ENCODE peak calls at places on chromosomes 3 and 15, in ten cellular contexts. D is ACHN; J is activated T-cell treated with anti-CD3 and anti-CD28 coated beads, Interleukin-2, amount 50 U/mL, for 72 hours; Q is breast epithelium; X is cerebellum; P is prostate gland; S is non-pigmented ciliary epithelial cell; W is stimulated activated CD8-positive, alpha-beta memory T cell treated with anti-CD3 and anti-CD28 coated beads, Interleukin-12 subunit alpha, Interleukin-12 subunit beta, amount 100 ng/mL, for 4 hours; O is stimulated activated CD4-positive, alpha-beta T cell treated with anti-CD3 and anti-CD28 coated beads, Interleukin-1b, Interleukin-23, amount 100 ng/mL, for 1 hour; R is left cardiac atrium. E is an unnamed sample.

GRCh38 chr3:168398371-168399030 is 302.8 kb upstream of the GOLIM4 start:
- DNase-seq in J (no peak), S (peak), X (no peak), R (no peak), O (no peak), Q (no peak), W (no peak), P (no peak), D (no peak), E (no peak)

GRCh38 chr15:90557651-90558084 is 27.9 kb downstream of the CRTC3 start:
- DNase-seq in R (peak), O (no peak), J (no peak), D (no peak), X (peak), P (peak), W (no peak), S (no peak), Q (peak), E (no peak)

GRCh38 chr3:25460751-25461150 is 32.7 kb downstream of the RARB start:
- DNase-seq in R (no peak), W (no peak), D (no peak), X (no peak), O (no peak), P (no peak), Q (no peak), J (peak), S (no peak), E (peak)

GRCh38 chr3:102926618-102927017 is 491.8 kb downstream of the ZPLD1 start:
- DNase-seq in W (no peak), R (no peak), O (no peak), S (no peak), X (no peak), D (no peak), Q (no peak), J (no peak), P (no peak), E (no peak)

GRCh38 chr3:177483182-177483967 is 286.1 kb upstream of the TBL1XR1 start:
- DNase-seq in X (no peak), D (peak), S (no peak), O (no peak), W (no peak), J (no peak), R (no peak), Q (no peak), P (no peak), E (peak)

GRCh38 chr3:180871901-180872300 is 40.6 kb upstream of the FXR1 start:
- DNase-seq in O (no peak), R (no peak), S (no peak), X (no peak), J (no peak), W (no peak), Q (no peak), P (no peak), D (no peak), E (peak)

GRCh38 chr3:79167651-79168416 is 600.0 kb downstream of the ROBO1 start:
- DNase-seq in R (no peak), W (no peak), S (peak), D (peak), P (peak), J (no peak), O (no peak), X (no peak), Q (no peak), E (no peak)

GRCh38 chr3:123535580-123535979 is 49.3 kb downstream of the HACD2 start:
- DNase-seq in O (no peak), P (no peak), J (no peak), Q (no peak), R (no peak), S (no peak), D (peak), X (no peak), W (no peak), E (no peak)

GRCh38 chr3:12797892-12798558 is 1.5 kb downstream of the CAND2 start:
- DNase-seq in X (no peak), Q (no peak), D (no peak), S (no peak), W (no peak), O (no peak), R (no peak), P (no peak), J (no peak), E (no peak)

GRCh38 chr15:38625886-38626285 is 61.3 kb upstream of the RASGRP1 start:
- DNase-seq in P (no peak), X (no peak), R (no peak), S (no peak), D (no peak), O (no peak), W (no peak), J (no peak), Q (no peak), E (no peak)

GRCh38 chr3:124276863-124277515 is 285.1 kb upstream of the ROPN1 start:
- DNase-seq in W (no peak), Q (no peak), O (no peak), D (no peak), R (peak), P (no peak), X (no peak), J (no peak), S (no peak), E (no peak)